ENCODE peak calls at places on chromosomes 3 and 15, in seven cellular contexts. J is endothelial cell of umbilical vein, S is BJ, K is fibroblast of pulmonary artery, U is cardiac muscle cell, Z is neural progenitor cell, X is foreskin fibroblast. Q is an unnamed sample.

GRCh38 chr3:99875573-99875924 is 57.9 kb downstream of the CMSS1 start:
- DNase-seq in X (peak), J (peak), U (peak), K (peak), S (no peak), Z (peak), Q (no peak)

GRCh38 chr15:91559066-91559465 is 294.4 kb upstream of the SLCO3A1 start:
- DNase-seq in U (no peak), K (no peak), X (no peak), Z (no peak), S (no peak), J (no peak), Q (no peak)

GRCh38 chr15:48644827-48645557 is 517 bp downstream of the FBN1 start:
- DNase-seq in S (no peak), K (peak), J (no peak), U (peak), Z (peak), X (peak), Q (no peak)

GRCh38 chr3:30693470-30694120 is 87.2 kb downstream of the TGFBR2 start:
- DNase-seq in S (no peak), Z (peak), K (peak), J (peak), U (peak), X (peak), Q (no peak)

GRCh38 chr3:42222942-42223693 is 42.9 kb downstream of the CCK start:
- DNase-seq in Z (no peak), K (no peak), J (no peak), U (no peak), S (no peak), X (no peak), Q (no peak)

GRCh38 chr3:7520059-7520458 is 659.1 kb downstream of the GRM7 start:
- DNase-seq in J (no peak), S (no peak), X (no peak), K (no peak), U (no peak), Z (peak), Q (no peak)

GRCh38 chr3:155416500-155417118 is 123.1 kb upstream of the STRIT1 start:
- DNase-seq in U (no peak), J (no peak), S (peak), X (peak), Z (no peak), K (peak), Q (no peak)

GRCh38 chr15:94126999-94127398 is 104.4 kb upstream of the MCTP2 start:
- DNase-seq in X (no peak), Z (no peak), J (no peak), S (no peak), U (peak), K (no peak), Q (no peak)

GRCh38 chr15:74419432-74419831 is 14.3 kb downstream of the SEMA7A start:
- DNase-seq in K (no peak), S (no peak), Z (no peak), J (no peak), U (no peak), X (no peak), Q (no peak)

GRCh38 chr15:65580287-65580686 is 30.6 kb downstream of the INTS14 start:
- DNase-seq in S (peak), K (peak), J (no peak), X (peak), U (no peak), Z (peak), Q (no peak)

GRCh38 chr3:193314161-193314560 is 64.4 kb downstream of the ATP13A5 start:
- DNase-seq in S (no peak), K (no peak), X (no peak), U (no peak), Z (no peak), J (no peak), Q (no peak)

GRCh38 chr3:129888739-129889138 is 4.8 kb downstream of the TMCC1 start:
- DNase-seq in S (peak), X (peak), J (peak), K (peak), U (no peak), Z (no peak), Q (peak)

GRCh38 chr3:15291589-15292541 is 40.5 kb downstream of the SH3BP5 start:
- DNase-seq in Z (no peak), S (no peak), J (peak), X (no peak), U (no peak), K (peak), Q (no peak)

GRCh38 chr3:12987602-12988001 is 85.6 kb downstream of the IQSEC1 start:
- DNase-seq in S (no peak), U (no peak), J (no peak), K (no peak), Z (no peak), X (no peak), Q (no peak)

GRCh38 chr15:29859981-29860745 is 37.9 kb upstream of the TJP1 start:
- DNase-seq in X (peak), U (no peak), J (no peak), K (peak), S (no peak), Z (no peak), Q (no peak)

GRCh38 chr3:178795349-178795748 is 259.1 kb downstream of the KCNMB2 start:
- DNase-seq in U (no peak), Z (peak), S (no peak), K (no peak), X (no peak), J (no peak), Q (no peak)

GRCh38 chr3:134028486-134029255 is 1.1 kb downstream of the SLCO2A1 start:
- DNase-seq in S (no peak), J (peak), Z (peak), K (no peak), U (peak), X (no peak), Q (no peak)

GRCh38 chr3:133673746-133674145 is 12.0 kb upstream of the TOPBP1 start:
- DNase-seq in X (no peak), S (no peak), Z (no peak), K (no peak), J (no peak), U (no peak), Q (no peak)

GRCh38 chr15:58748040-58748786 is 1.3 kb downstream of the ADAM10 start:
- DNase-seq in J (peak), Z (no peak), X (no peak), S (no peak), U (peak), K (no peak), Q (no peak)

GRCh38 chr15:93049914-93050534 is 39.0 kb downstream of the RGMA start:
- DNase-seq in U (no peak), S (no peak), K (no peak), Z (no peak), J (no peak), X (no peak), Q (no peak)

GRCh38 chr15:48242531-48242930 is 36.4 kb downstream of the SLC12A1 start:
- DNase-seq in K (no peak), S (no peak), J (no peak), U (no peak), X (no peak), Z (no peak), Q (no peak)

GRCh38 chr3:72123908-72124441 is 339.0 kb upstream of the PROK2 start:
- DNase-seq in U (no peak), Z (no peak), J (peak), X (peak), S (no peak), K (peak), Q (peak)

GRCh38 chr15:48002772-48003171 is 118.0 kb upstream of the SLC24A5 start:
- DNase-seq in K (no peak), S (no peak), U (no peak), X (no peak), J (no peak), Z (no peak), Q (no peak)

GRCh38 chr3:35448681-35449080 is 190.6 kb upstream of the ARPP21 start:
- DNase-seq in U (no peak), J (no peak), X (no peak), S (no peak), Z (no peak), K (no peak), Q (no peak)

GRCh38 chr3:18426597-18426996 is 1.5 kb upstream of the SATB1 start:
- DNase-seq in Z (no peak), S (no peak), J (no peak), K (no peak), X (no peak), U (no peak), Q (no peak)

GRCh38 chr3:10299175-10299574 is 6.4 kb upstream of the GHRL start:
- DNase-seq in J (no peak), K (no peak), S (no peak), Z (no peak), U (no peak), X (peak), Q (no peak)

GRCh38 chr3:11641683-11642407 is 1.9 kb downstream of the VGLL4 start:
- DNase-seq in J (peak), K (peak), U (peak), S (peak), Z (peak), X (peak), Q (no peak)

GRCh38 chr3:119098006-119098405 is 48.0 kb upstream of the TEX55 start:
- DNase-seq in Z (no peak), S (no peak), J (no peak), U (no peak), X (no peak), K (no peak), Q (no peak)

GRCh38 chr3:173028351-173028750 is 112.7 kb downstream of the SPATA16 start:
- DNase-seq in S (no peak), Z (no peak), J (no peak), K (no peak), X (no peak), U (no peak), Q (no peak)

GRCh38 chr15:65338366-65338765 is 33.9 kb downstream of the RNU5B-1 start:
- DNase-seq in Z (no peak), X (no peak), S (no peak), K (no peak), U (no peak), J (no peak), Q (no peak)

GRCh38 chr3:184942735-184943134 is 130.8 kb downstream of the VPS8 start:
- DNase-seq in U (no peak), S (no peak), K (no peak), X (no peak), J (no peak), Z (no peak), Q (no peak)

GRCh38 chr15:100783296-100783695 is 96.3 kb upstream of the ALDH1A3 start:
- DNase-seq in X (no peak), J (no peak), S (no peak), K (no peak), Z (peak), U (no peak), Q (no peak)

DNA sequence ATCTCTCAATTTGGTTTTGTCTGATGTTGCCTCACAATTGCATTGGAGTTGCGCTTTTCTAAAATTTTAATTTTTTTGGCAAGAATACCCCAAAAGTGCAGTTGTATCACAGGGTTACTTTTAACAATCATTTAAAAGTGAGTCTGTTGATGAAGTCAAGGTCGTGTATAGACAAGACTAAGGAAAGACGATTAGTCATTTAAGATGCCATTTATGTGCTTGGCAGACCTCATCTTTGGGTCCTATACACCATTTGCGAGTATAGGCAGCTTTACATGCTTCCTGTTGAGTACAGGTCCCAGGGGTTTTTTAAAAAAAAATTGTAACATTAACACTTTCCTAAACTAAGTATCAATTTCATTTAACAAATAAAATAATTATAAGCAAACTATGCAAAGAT is 12.5 kb downstream of the ARNT2 start:
- DNase-seq in J (no peak), K (no peak), S (no peak), U (no peak), Z (no peak), X (no peak), Q (no peak)
- TF ChIP-seq CTCF in J (no peak), K (no peak), S (no peak), U (no peak), Z (no peak), X (no peak), Q (no peak)

DNA sequence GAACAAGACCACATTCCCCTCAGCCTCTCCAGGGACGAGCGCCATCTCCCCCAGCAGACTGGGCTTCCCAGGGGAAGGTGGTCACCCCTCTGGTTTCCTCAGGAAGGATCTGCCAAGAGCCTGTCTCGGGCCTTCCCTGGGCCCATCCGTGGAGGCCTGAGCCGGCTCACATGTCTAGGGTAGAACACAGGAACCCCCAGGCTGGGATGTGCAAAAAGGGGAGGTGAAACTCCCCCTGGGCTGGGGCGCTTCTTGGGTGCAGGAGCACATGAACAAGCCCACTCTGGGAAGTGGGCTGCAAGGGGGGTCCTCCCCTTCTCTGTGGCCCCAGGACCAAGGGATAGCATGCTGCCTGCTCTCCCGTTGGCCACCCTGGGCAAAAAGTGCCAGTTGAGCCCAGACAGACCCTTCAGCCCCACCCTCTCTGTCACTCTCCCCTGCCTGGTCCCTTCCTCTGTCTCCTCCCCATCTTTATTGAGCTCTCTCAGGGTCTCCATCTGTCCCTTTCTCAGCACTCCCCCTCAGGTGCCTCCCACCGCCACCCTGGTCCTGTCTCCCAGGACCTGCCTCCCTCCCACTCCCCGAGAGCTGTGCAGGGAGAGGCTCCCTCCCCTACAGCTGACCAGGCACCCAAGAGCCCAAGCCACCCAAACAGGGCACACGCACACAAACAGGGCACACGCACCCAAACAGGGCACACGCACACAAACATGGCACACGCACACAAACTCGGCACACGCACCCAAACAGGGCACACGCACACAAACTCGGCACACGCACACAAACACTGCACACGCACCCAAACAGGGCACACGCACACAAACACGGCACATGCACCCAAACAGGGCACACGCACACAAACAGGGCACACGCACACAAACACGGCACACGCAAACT is 864 bp downstream of the SEMA3G start:
- DNase-seq in K (no peak), J (no peak), S (no peak), X (no peak), U (no peak), Z (no peak), Q (no peak)
- H3K4me3 ChIP-seq in K (no peak), J (no peak), S (no peak), X (no peak), U (no peak), Z (peak), Q (no peak)

DNA sequence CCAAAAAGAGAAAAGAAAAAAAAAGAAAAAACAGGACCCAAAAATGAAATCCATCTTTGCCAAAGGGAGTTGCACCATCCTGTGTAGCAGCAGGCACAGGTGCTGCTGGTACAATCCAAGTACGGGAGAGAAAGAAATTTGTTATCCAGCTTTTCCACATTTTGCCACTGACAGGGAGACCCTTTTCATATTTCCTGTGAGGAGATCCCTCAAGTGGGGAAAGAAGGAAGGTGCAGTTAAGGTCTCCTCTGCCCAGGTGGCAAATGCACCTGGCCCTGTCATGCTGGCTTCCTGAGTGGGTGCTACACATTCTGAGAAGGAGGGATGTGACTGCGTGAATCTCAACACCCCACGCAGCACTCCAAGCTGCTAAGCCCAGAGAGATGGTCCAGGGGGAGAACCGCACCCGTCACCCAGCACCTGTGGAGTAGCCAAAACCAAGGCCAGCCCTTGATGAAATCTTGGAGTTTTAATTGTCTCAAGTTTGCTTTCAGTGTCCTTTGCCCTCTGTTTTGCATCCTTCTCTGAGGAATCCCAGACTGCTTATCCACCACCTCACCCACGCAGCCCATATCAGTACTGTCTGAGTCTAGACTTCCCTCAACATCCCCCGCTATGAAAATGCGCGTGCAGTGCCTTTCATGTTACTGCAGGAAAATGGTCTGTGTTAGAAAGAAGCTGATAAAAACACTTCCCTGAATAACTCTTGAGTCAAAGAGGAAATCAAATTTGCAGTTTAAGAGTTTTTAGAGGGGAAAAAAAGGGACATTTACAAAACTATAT is 141.9 kb upstream of the THBS1 start:
- DNase-seq in Z (no peak), J (no peak), U (peak), S (no peak), X (no peak), K (peak), Q (no peak)
- TF ChIP-seq CTCF in Z (peak), J (no peak), U (peak), S (no peak), X (no peak), K (peak), Q (peak)

DNA sequence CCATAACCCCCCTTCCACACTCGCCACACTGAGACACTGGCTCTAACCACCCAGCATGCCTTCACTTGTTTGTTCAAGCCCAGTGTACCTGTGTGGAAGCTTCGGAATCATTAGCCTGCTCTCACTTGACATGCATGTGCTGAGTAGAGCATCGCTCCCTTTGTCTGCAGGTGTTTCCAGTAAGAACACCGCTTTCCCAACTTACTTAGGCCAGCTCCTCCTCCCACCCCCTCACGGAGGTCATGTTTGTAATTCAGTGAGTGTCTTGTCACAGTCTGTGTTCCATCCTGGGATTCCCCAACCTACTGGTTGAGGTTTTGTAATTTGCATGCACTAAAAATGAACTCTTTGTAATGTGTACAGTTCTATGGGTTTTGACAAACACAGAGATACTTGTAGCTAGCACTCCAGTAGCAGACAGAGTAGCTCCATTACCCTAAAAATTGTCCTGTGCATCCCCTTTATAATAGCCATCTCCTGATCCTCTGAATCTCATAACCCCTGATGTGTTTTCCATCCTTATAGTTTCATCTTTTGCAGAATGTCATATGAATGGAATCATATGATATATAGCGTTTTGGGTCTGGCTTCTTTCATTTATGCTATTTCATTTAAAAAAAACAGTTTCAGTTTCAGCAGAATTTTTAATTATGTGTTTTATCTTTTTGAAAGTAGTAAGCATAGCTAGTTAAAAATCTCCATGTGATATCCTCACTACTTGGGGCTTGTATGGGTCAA is 132.5 kb downstream of the KLF13 start:
- DNase-seq in U (no peak), S (no peak), K (no peak), J (no peak), X (no peak), Z (no peak), Q (no peak)
- H3K4me3 ChIP-seq in U (no peak), S (no peak), K (no peak), J (no peak), X (no peak), Z (no peak), Q (no peak)

DNA sequence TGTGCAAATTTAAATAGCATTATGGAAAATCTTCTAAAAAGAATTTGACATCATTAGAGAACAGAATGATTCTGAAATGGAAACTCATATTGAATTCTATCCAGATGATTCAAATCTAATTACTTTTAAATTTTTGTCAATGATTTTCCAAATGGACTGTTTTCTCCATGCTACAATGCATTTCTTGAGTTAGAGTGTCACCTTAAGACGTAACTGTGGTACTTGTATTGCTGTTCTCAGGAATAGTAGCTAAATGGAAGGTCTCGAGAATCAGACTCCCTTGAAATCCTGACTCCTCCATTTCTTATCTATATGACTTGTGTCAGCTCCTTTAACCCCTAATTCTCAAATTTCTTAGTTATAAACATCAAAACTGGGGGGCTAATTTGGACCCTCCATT is 102.3 kb downstream of the P2RY1 start:
- DNase-seq in X (no peak), S (no peak), K (peak), Z (no peak), J (no peak), U (no peak), Q (no peak)
- TF ChIP-seq CTCF in X (no peak), S (no peak), K (peak), Z (peak), J (no peak), U (peak), Q (peak)

DNA sequence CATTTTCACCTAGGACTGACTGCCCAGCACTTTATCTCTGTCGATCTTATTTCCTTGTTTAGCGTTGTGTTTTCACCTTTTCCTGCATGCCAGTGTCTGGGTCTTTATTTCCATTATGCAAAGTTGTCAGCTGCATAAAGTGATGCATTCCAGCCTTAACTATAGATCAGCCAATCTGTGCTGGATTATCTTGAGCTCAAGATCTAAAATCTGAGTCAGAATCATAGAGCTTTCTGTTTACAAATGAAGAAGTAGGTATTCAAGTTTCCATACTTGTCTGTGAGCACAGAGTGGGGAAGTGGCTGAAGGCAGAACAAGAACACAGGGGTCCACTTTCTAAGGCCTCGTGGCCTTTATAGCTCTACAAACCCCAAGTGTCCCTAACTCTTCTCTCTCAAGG is 82.4 kb upstream of the PLCL2 start:
- DNase-seq in K (no peak), S (no peak), U (no peak), Z (no peak), X (peak), J (no peak), Q (no peak)
- H3K4me3 ChIP-seq in K (no peak), S (no peak), U (no peak), Z (no peak), X (no peak), J (no peak), Q (no peak)

Q was measured in epithelial cell of proximal tubule.